ENCODE peak calls at places on chromosomes 16 and 17, in four cellular contexts. P is K562, I is A549, K is HepG2. Q is an unnamed sample.

GRCh38 chr16:55222436-55222835 is 101.6 kb upstream of the IRX6 start:
- DNase-seq in K (no peak), I (no peak), P (no peak), Q (no peak)

GRCh38 chr17:82108038-82108998 is 10.3 kb upstream of the FASN start:
- DNase-seq in K (no peak), P (no peak), I (no peak), Q (no peak)

GRCh38 chr16:66315210-66315825 is 51.2 kb upstream of the CDH5 start:
- DNase-seq in P (peak; percentile 81), I (peak; percentile 89), K (peak; percentile 69), Q (peak; percentile 9)

GRCh38 chr17:31251618-31252328 is 45.3 kb downstream of the OMG start:
- DNase-seq in P (no peak), I (no peak), K (peak; percentile 42), Q (no peak)

GRCh38 chr17:58786586-58787295 is 31.1 kb downstream of the PPM1E start:
- DNase-seq in I (peak; percentile 8), P (peak; percentile 8), K (no peak), Q (no peak)

GRCh38 chr17:62892870-62893338 is 73.1 kb upstream of the TANC2 start:
- DNase-seq in P (no peak), K (peak; percentile 20), I (peak; percentile 74), Q (no peak)

GRCh38 chr16:8951447-8952280 is 12.0 kb downstream of the USP7 start:
- DNase-seq in P (no peak), I (no peak), K (no peak), Q (no peak)

GRCh38 chr16:1333854-1334719 is 642 bp downstream of the BAIAP3 start:
- DNase-seq in K (no peak), I (no peak), P (no peak), Q (no peak)

DNA sequence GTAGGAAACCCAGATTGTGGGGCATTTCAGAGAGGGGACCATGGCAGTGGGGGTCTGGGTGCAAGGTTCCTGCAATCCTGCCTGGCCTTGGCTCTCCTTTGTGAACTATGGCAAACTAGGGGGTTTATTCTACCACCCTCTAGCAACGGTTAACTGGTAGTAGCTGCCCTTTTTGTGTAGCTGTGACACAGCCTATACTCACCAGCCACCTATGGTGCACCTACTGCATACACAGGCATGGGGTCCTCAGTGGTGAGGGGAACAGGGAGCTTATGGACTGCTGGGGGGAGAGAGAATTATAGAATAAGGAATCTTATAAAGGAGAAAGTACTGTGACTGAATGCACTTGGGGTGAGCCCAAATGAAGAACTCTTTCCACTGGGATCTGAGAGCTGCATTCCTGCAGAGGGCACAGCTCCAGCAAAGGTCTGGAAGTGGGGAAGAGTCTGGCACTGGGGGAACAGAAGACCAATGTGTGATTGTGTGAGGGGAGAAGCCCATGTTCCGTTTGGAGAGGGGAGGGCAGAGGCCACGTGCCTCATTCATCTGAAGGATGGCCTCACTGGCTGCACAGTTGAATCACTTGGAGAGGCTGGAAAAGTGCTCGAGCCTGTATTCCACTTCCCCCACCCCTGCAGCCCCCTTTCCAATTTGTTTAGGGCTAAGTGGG is 2.1 kb downstream of the MT1X start:
- DNase-seq in I (no peak), P (no peak), K (no peak), Q (no peak)
- TF ChIP-seq MYC in I (no peak), P (no peak), K (no peak), Q (no peak)

DNA sequence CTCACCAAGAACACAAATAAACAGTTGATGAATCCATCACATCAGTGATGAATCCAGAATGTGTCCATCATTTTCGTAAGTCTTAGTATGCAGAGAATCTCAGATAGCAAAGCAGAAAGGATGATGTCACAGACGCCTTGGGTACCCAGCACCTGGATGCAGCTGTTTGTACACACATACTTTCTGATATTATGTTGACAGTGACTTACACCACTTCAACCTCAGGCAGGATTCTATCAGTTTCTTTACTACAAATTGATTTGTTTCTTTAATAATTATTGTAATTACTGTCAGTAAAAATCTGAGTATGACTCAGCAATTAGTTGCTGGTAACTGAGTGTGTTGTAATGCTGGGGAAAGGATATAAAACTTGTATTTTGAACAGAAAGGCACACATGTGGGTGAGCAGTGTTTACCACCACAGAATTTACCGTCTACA is 159.8 kb downstream of the RPTOR start:
- DNase-seq in I (no peak), K (no peak), P (no peak), Q (no peak)
- TF ChIP-seq EP300 in I (no peak), K (no peak), P (no peak), Q (no peak)

GRCh38 chr16:30144017-30144416 is 21.0 kb upstream of the MAPK3 start:
- DNase-seq in I (no peak), P (no peak), K (no peak), Q (no peak)

GRCh38 chr16:30143347-30143702 is 20.3 kb upstream of the MAPK3 start:
- DNase-seq in K (no peak), P (no peak), I (no peak), Q (no peak)

GRCh38 chr16:30141750-30142149 is 18.7 kb upstream of the MAPK3 start:
- DNase-seq in I (no peak), K (peak; percentile 30), P (no peak), Q (no peak)

GRCh38 chr16:30144917-30145316 is 21.9 kb upstream of the MAPK3 start:
- DNase-seq in I (no peak), P (no peak), K (no peak), Q (no peak)

DNA sequence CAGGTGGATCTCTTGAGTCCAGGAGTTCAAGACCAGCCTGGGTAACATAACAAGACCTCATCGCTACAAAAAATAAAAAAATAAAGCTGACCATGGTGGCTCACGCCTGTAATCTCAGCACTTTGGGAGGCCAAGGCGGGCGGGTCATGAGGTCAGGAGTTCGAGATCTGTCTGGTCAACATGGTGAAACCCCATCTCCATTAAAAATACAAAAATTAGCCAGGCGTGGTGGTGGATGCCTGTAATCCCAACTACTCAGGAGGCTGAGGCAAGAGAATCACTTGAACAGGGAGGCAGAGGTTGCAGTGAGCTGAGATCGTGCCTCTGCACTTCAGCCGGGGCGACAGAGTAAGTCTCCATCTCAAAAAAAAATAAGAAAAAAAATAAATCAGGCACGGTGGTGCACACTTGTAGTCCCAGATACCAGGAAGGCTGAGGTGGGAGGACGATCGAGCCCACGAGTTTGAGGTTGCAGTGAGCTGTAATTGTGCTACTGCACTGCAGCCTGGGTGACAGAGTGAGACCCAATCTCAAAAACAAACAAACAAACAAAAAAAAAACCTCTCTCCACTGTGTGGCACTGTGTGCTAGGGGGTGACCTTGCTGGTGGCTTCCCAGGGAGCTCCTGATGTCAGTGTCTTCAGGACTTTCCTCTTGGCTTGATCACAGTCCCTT is 19.8 kb upstream of the MAPK3 start:
- DNase-seq in K (peak; percentile 61), I (no peak), P (no peak), Q (peak; percentile 30)
- TF ChIP-seq MYC in K (no peak), I (no peak), P (no peak), Q (no peak)

GRCh38 chr17:52227926-52228325 is 69.4 kb upstream of the CA10 start:
- DNase-seq in P (no peak), K (no peak), I (no peak), Q (no peak)
- TF ChIP-seq EP300 in P (no peak), K (no peak), I (no peak), Q (no peak)

DNA sequence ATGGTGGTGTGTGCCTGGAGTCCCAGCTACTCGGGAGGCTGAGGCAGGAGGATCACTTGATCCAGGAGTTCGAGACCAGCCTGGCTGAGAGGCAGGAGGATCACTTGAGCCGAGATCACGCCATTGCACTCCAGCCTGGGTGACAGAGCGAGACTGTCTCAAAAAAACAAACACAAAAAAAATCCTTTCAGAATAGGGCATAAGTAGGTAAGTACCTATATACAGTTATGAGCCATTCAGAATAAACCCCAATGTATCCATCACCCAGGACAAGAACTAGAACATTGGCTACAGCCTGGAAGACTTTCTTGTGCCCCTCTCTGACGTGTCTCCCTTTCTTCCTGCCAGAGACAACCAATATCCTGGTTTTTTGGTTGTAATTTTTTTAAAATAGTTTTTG is 54.3 kb downstream of the CYB5B start:
- DNase-seq in I (no peak), K (no peak), P (no peak), Q (no peak)
- TF ChIP-seq MYC in I (no peak), K (no peak), P (no peak), Q (no peak)

GRCh38 chr16:17899141-17899540 is 428.4 kb upstream of the XYLT1 start:
- DNase-seq in I (no peak), K (no peak), P (no peak), Q (no peak)
- TF ChIP-seq EP300 in I (no peak), K (no peak), P (no peak), Q (no peak)

GRCh38 chr16:85750827-85751641 is at the start of gene C16orf74:
- DNase-seq in P (peak; percentile 86), I (peak; percentile 74), K (no peak), Q (no peak)
- TF ChIP-seq MYC in P (no peak), I (no peak), K (no peak), Q (no peak)

Q was measured in GM12878.